ENCODE peak calls at places on chromosomes 5 and 9, in ten cellular contexts. F, K, V, H, Z, J, I, D, T and Y are unnamed samples.
A peak's percentile ranks its signal among the peaks of the same experiment; 100 is the strongest.

GRCh38 chr5:180975338-180975737 is 13.3 kb upstream of the BTNL3 start:
- DNase-seq in I (no peak), H (no peak), J (no peak), F (no peak), Z (no peak), V (peak; percentile 3), T (no peak), D (peak; percentile 22), K (no peak), Y (no peak)

GRCh38 chr9:124267271-124267807 is 9.6 kb downstream of the NEK6 start:
- DNase-seq in V (no peak), Z (peak; percentile 39), F (no peak), T (no peak), I (peak; percentile 50), J (peak; percentile 38), K (no peak), D (no peak), H (no peak), Y (peak; percentile 89)

GRCh38 chr9:81776390-81776789 is 87.0 kb upstream of the TLE1 start:
- DNase-seq in I (no peak), H (no peak), J (no peak), F (no peak), V (no peak), D (no peak), T (no peak), Z (peak; percentile 29), K (no peak), Y (peak; percentile 78)

GRCh38 chr9:120030847-120031246 is 549.1 kb downstream of the CDK5RAP2 start:
- DNase-seq in J (no peak), D (no peak), F (no peak), I (no peak), T (no peak), Z (no peak), H (no peak), V (no peak), K (no peak), Y (no peak)

GRCh38 chr5:126676195-126676624 is 75.5 kb downstream of the PHAX start:
- DNase-seq in I (peak; percentile 64), D (peak; percentile 57), T (peak; percentile 59), F (peak; percentile 65), V (peak; percentile 82), H (peak; percentile 79), J (no peak), K (peak; percentile 34), Z (peak; percentile 52), Y (peak; percentile 85)

GRCh38 chr5:143085319-143085917 is 315.2 kb downstream of the ARHGAP26 start:
- DNase-seq in K (no peak), D (no peak), H (peak; percentile 24), J (no peak), F (no peak), V (no peak), I (no peak), Z (peak; percentile 26), T (no peak), Y (peak; percentile 80)

GRCh38 chr9:99385215-99385614 is 163.1 kb downstream of the SEC61B start:
- DNase-seq in I (no peak), J (no peak), F (no peak), T (no peak), H (no peak), V (no peak), K (no peak), D (no peak), Z (no peak), Y (peak; percentile 36)

GRCh38 chr5:151068571-151069197 is 12.2 kb downstream of the TNIP1 start:
- DNase-seq in J (no peak), Z (peak; percentile 49), D (no peak), V (peak; percentile 54), K (no peak), H (no peak), T (peak; percentile 77), I (no peak), F (peak; percentile 25), Y (no peak)